ENCODE peak calls at places on chromosomes 12 and 14, in seven cellular contexts. One of them, this sample, is unnamed.

GRCh38 chr14:55832122-55832911 is 252.3 kb downstream of the KTN1 start:
- DNase-seq in SK-N-SH: no peak
- DNase-seq in H1: no peak
- DNase-seq in GM12892: no peak
- DNase-seq in K562: no peak
- DNase-seq in GM12878: no peak
- DNase-seq in HepG2: peak; percentile 81
- DNase-seq in this sample: no peak

GRCh38 chr12:108309674-108310312 is 29.3 kb downstream of the CMKLR1 start:
- DNase-seq in SK-N-SH: no peak
- DNase-seq in H1: no peak
- DNase-seq in GM12892: no peak
- DNase-seq in K562: no peak
- DNase-seq in GM12878: no peak
- DNase-seq in HepG2: no peak
- DNase-seq in this sample: no peak

GRCh38 chr12:100656141-100656540 is 82.7 kb downstream of the GAS2L3 start:
- DNase-seq in SK-N-SH: no peak
- DNase-seq in H1: no peak
- DNase-seq in GM12892: no peak
- DNase-seq in K562: no peak
- DNase-seq in GM12878: no peak
- DNase-seq in HepG2: no peak
- DNase-seq in this sample: no peak

GRCh38 chr12:103561174-103561573 is 25.9 kb upstream of the STAB2 start:
- DNase-seq in SK-N-SH: no peak
- DNase-seq in H1: no peak
- DNase-seq in GM12892: no peak
- DNase-seq in K562: no peak
- DNase-seq in GM12878: no peak
- DNase-seq in HepG2: no peak
- DNase-seq in this sample: no peak

GRCh38 chr12:60100150-60100549 is 504.3 kb downstream of the SLC16A7 start:
- DNase-seq in SK-N-SH: no peak
- DNase-seq in H1: no peak
- DNase-seq in GM12892: no peak
- DNase-seq in K562: no peak
- DNase-seq in GM12878: no peak
- DNase-seq in HepG2: no peak
- DNase-seq in this sample: no peak

GRCh38 chr12:102539651-102540553 is 59.5 kb upstream of the IGF1 start:
- DNase-seq in SK-N-SH: no peak
- DNase-seq in H1: no peak
- DNase-seq in GM12892: no peak
- DNase-seq in K562: no peak
- DNase-seq in GM12878: no peak
- DNase-seq in HepG2: peak; percentile 31
- DNase-seq in this sample: no peak

GRCh38 chr12:3281588-3282150 is 204.5 kb downstream of the TSPAN9 start:
- DNase-seq in SK-N-SH: peak; percentile 88
- DNase-seq in H1: no peak
- DNase-seq in GM12892: no peak
- DNase-seq in K562: no peak
- DNase-seq in GM12878: no peak
- DNase-seq in HepG2: no peak
- DNase-seq in this sample: no peak

GRCh38 chr12:118052324-118053070 is 8.5 kb downstream of the WSB2 start:
- DNase-seq in SK-N-SH: no peak
- DNase-seq in H1: no peak
- DNase-seq in GM12892: no peak
- DNase-seq in K562: no peak
- DNase-seq in GM12878: no peak
- DNase-seq in HepG2: peak; percentile 99
- DNase-seq in this sample: no peak

GRCh38 chr12:93007539-93007938 is 78.4 kb upstream of the EEA1 start:
- DNase-seq in SK-N-SH: no peak
- DNase-seq in H1: no peak
- DNase-seq in GM12892: no peak
- DNase-seq in K562: no peak
- DNase-seq in GM12878: no peak
- DNase-seq in HepG2: no peak
- DNase-seq in this sample: no peak

GRCh38 chr12:102669056-102669455 is 188.7 kb upstream of the IGF1 start:
- DNase-seq in SK-N-SH: no peak
- DNase-seq in H1: no peak
- DNase-seq in GM12892: no peak
- DNase-seq in K562: no peak
- DNase-seq in GM12878: no peak
- DNase-seq in HepG2: no peak
- DNase-seq in this sample: no peak

GRCh38 chr14:69059658-69060648 is 80.9 kb upstream of the ACTN1 start:
- DNase-seq in SK-N-SH: no peak
- DNase-seq in H1: no peak
- DNase-seq in GM12892: no peak
- DNase-seq in K562: no peak
- DNase-seq in GM12878: no peak
- DNase-seq in HepG2: no peak
- DNase-seq in this sample: no peak

GRCh38 chr12:96846313-96846712 is 60.7 kb upstream of the NEDD1 start:
- DNase-seq in SK-N-SH: no peak
- DNase-seq in H1: no peak
- DNase-seq in GM12892: no peak
- DNase-seq in K562: no peak
- DNase-seq in GM12878: no peak
- DNase-seq in HepG2: no peak
- DNase-seq in this sample: no peak

GRCh38 chr14:102883028-102883953 is 39.2 kb upstream of the AMN start:
- DNase-seq in SK-N-SH: no peak
- DNase-seq in H1: no peak
- DNase-seq in GM12892: no peak
- DNase-seq in K562: no peak
- DNase-seq in GM12878: no peak
- DNase-seq in HepG2: no peak
- DNase-seq in this sample: no peak

GRCh38 chr12:102474438-102475064 is 5.8 kb downstream of the IGF1 start:
- DNase-seq in SK-N-SH: no peak
- DNase-seq in H1: no peak
- DNase-seq in GM12892: no peak
- DNase-seq in K562: peak; percentile 55
- DNase-seq in GM12878: no peak
- DNase-seq in HepG2: no peak
- DNase-seq in this sample: no peak

GRCh38 chr12:70418101-70418500 is 52.0 kb downstream of the KCNMB4 start:
- DNase-seq in SK-N-SH: no peak
- DNase-seq in H1: no peak
- DNase-seq in GM12892: no peak
- DNase-seq in K562: no peak
- DNase-seq in GM12878: no peak
- DNase-seq in HepG2: no peak
- DNase-seq in this sample: no peak

GRCh38 chr12:58765653-58766554 is 154.4 kb downstream of the LRIG3 start:
- DNase-seq in SK-N-SH: no peak
- DNase-seq in H1: no peak
- DNase-seq in GM12892: no peak
- DNase-seq in K562: no peak
- DNase-seq in GM12878: no peak
- DNase-seq in HepG2: peak; percentile 96
- DNase-seq in this sample: no peak

DNA sequence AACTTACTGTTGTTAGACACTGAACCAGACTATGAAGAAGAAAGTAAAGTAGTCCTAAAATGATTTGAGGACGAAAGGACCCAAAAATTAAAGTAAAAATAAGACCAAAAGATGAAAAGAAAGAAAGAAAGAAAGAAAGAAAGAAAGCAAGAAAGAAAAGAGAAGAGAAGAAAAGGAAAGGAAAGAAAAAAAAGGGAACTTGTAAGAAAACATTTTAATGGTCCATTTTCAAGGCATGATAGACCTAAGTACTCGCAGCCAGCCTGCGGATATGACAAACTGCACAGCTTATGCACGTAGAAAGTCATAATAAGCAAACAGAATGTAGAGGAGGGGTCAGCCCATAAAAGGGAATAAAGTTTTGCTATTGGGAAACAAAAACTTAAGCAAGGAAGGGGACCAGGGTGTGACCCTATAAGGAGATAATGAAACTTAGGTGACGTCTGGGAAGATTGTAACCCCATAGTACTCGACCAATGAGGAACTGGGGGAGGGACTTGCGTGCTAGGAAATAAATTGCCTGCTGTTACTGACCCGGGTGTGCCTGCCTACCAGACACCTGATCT is 59.7 kb downstream of the APOBEC1 start:
- DNase-seq in SK-N-SH: no peak
- DNase-seq in H1: no peak
- DNase-seq in GM12892: no peak
- DNase-seq in K562: no peak
- DNase-seq in GM12878: no peak
- DNase-seq in HepG2: no peak
- DNase-seq in this sample: no peak
- TF ChIP-seq TAF1 in SK-N-SH: no peak
- TF ChIP-seq TAF1 in H1: no peak
- TF ChIP-seq TAF1 in GM12892: no peak
- TF ChIP-seq TAF1 in K562: no peak
- TF ChIP-seq TAF1 in GM12878: no peak
- TF ChIP-seq TAF1 in HepG2: no peak
- TF ChIP-seq TAF1 in this sample: no peak

DNA sequence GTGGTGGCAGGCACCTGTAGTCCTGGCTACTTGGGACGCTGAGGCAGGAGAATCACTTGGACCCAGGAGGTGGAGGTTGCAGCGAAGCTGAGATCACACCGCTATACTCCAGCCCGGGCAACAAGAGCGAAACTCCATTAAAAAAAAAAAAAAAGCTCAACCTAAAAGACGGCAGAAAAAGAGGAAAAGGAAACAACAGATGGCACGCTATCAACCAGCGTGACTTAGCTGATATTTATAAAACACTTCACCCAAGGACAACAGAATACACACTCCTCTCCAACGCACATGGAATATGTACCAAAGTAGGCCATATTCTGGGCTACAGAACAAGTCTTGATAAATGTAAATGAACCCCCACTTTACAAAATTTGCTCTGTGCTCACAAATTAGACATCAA is 34.0 kb upstream of the CLMN start:
- DNase-seq in SK-N-SH: no peak
- DNase-seq in H1: no peak
- DNase-seq in GM12892: no peak
- DNase-seq in K562: no peak
- DNase-seq in GM12878: no peak
- DNase-seq in HepG2: no peak
- DNase-seq in this sample: no peak
- TF ChIP-seq TAF1 in SK-N-SH: no peak
- TF ChIP-seq TAF1 in H1: no peak
- TF ChIP-seq TAF1 in GM12892: no peak
- TF ChIP-seq TAF1 in K562: no peak
- TF ChIP-seq TAF1 in GM12878: no peak
- TF ChIP-seq TAF1 in HepG2: no peak
- TF ChIP-seq TAF1 in this sample: no peak

GRCh38 chr14:32327255-32327961 is 1.7 kb upstream of the AKAP6 start:
- DNase-seq in SK-N-SH: no peak
- DNase-seq in H1: no peak
- DNase-seq in GM12892: no peak
- DNase-seq in K562: no peak
- DNase-seq in GM12878: no peak
- DNase-seq in HepG2: no peak
- DNase-seq in this sample: no peak

GRCh38 chr14:32329690-32330290 is 692 bp downstream of the AKAP6 start:
- DNase-seq in SK-N-SH: no peak
- DNase-seq in H1: no peak
- DNase-seq in GM12892: no peak
- DNase-seq in K562: no peak
- DNase-seq in GM12878: no peak
- DNase-seq in HepG2: no peak
- DNase-seq in this sample: no peak

GRCh38 chr14:32319368-32320049 is 9.6 kb upstream of the AKAP6 start:
- DNase-seq in SK-N-SH: no peak
- DNase-seq in H1: no peak
- DNase-seq in GM12892: no peak
- DNase-seq in K562: no peak
- DNase-seq in GM12878: no peak
- DNase-seq in HepG2: no peak
- DNase-seq in this sample: no peak

GRCh38 chr14:32329146-32329545 is at the start of gene AKAP6:
- DNase-seq in SK-N-SH: peak; percentile 56
- DNase-seq in H1: no peak
- DNase-seq in GM12892: no peak
- DNase-seq in K562: peak; percentile 10
- DNase-seq in GM12878: no peak
- DNase-seq in HepG2: no peak
- DNase-seq in this sample: no peak

GRCh38 chr14:32324601-32325000 is 4.5 kb upstream of the AKAP6 start:
- DNase-seq in SK-N-SH: no peak
- DNase-seq in H1: no peak
- DNase-seq in GM12892: no peak
- DNase-seq in K562: no peak
- DNase-seq in GM12878: no peak
- DNase-seq in HepG2: no peak
- DNase-seq in this sample: no peak
- TF ChIP-seq TAF1 in SK-N-SH: no peak
- TF ChIP-seq TAF1 in H1: no peak
- TF ChIP-seq TAF1 in GM12892: no peak
- TF ChIP-seq TAF1 in K562: no peak
- TF ChIP-seq TAF1 in GM12878: no peak
- TF ChIP-seq TAF1 in HepG2: no peak
- TF ChIP-seq TAF1 in this sample: no peak

GRCh38 chr14:100022772-100023451 is 42.3 kb upstream of the EVL start:
- DNase-seq in SK-N-SH: no peak
- DNase-seq in H1: no peak
- DNase-seq in GM12892: no peak
- DNase-seq in K562: no peak
- DNase-seq in GM12878: no peak
- DNase-seq in HepG2: no peak
- DNase-seq in this sample: no peak

GRCh38 chr14:100018054-100018453 is 47.2 kb upstream of the EVL start:
- DNase-seq in SK-N-SH: no peak
- DNase-seq in H1: no peak
- DNase-seq in GM12892: no peak
- DNase-seq in K562: no peak
- DNase-seq in GM12878: no peak
- DNase-seq in HepG2: no peak
- DNase-seq in this sample: no peak

GRCh38 chr14:100018482-100018881 is 46.7 kb upstream of the EVL start:
- DNase-seq in SK-N-SH: no peak
- DNase-seq in H1: no peak
- DNase-seq in GM12892: no peak
- DNase-seq in K562: peak; percentile 26
- DNase-seq in GM12878: no peak
- DNase-seq in HepG2: peak; percentile 17
- DNase-seq in this sample: no peak

GRCh38 chr14:100019156-100019882 is 45.9 kb upstream of the EVL start:
- DNase-seq in SK-N-SH: peak; percentile 62
- DNase-seq in H1: no peak
- DNase-seq in GM12892: no peak
- DNase-seq in K562: no peak
- DNase-seq in GM12878: no peak
- DNase-seq in HepG2: peak; percentile 84
- DNase-seq in this sample: no peak

DNA sequence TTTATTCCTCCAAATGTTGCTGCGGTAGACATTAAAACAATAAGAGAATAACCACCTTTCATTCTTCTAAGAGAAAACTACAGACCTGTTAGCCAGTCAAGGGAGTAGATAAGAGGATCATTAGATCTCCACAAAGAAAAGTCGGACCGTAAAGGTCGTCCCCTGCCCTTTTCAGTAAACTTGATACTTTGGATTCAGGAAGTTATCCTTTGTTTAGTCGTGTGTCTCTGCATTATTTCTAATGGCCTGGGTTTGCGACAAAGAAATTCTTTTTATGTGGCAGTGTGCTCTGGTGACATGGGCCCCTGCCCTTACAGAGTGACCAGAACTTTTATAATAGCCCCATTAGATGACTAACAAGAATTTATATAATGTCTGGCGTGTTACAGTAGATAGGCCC is 44.6 kb upstream of the EVL start:
- DNase-seq in SK-N-SH: no peak
- DNase-seq in H1: no peak
- DNase-seq in GM12892: no peak
- DNase-seq in K562: no peak
- DNase-seq in GM12878: no peak
- DNase-seq in HepG2: peak; percentile 78
- DNase-seq in this sample: no peak
- TF ChIP-seq TAF1 in SK-N-SH: no peak
- TF ChIP-seq TAF1 in H1: no peak
- TF ChIP-seq TAF1 in GM12892: no peak
- TF ChIP-seq TAF1 in K562: no peak
- TF ChIP-seq TAF1 in GM12878: no peak
- TF ChIP-seq TAF1 in HepG2: no peak
- TF ChIP-seq TAF1 in this sample: no peak

This sample was measured in GM12891.